ENCODE peak calls at places on chromosome 11, in five cellular contexts. W, D, K, G and L are unnamed samples.

GRCh38 chr11:35629914-35630313 is 11.7 kb downstream of the FJX1 start:
- DNase-seq in W (no peak), D (peak), K (no peak), G (no peak), L (no peak)

GRCh38 chr11:72216638-72217037 is at the start of gene FOLR2:
- DNase-seq in W (no peak), D (no peak), K (no peak), G (no peak), L (no peak)

GRCh38 chr11:103624708-103625623 is 411.5 kb upstream of the DDI1 start:
- DNase-seq in W (no peak), D (peak), K (no peak), G (no peak), L (no peak)

GRCh38 chr11:95084509-95084908 is 5.1 kb upstream of the ENDOD1 start:
- DNase-seq in W (no peak), D (no peak), K (no peak), G (peak), L (no peak)

GRCh38 chr11:82792822-82793569 is 59.3 kb upstream of the FAM181B start:
- DNase-seq in W (no peak), D (no peak), K (no peak), G (no peak), L (no peak)

GRCh38 chr11:128531588-128531987 is 55.8 kb downstream of the ETS1 start:
- DNase-seq in W (no peak), D (no peak), K (no peak), G (no peak), L (no peak)

GRCh38 chr11:58006940-58007339 is 16.7 kb upstream of the OR9Q1 start:
- DNase-seq in W (no peak), D (no peak), K (no peak), G (no peak), L (no peak)

GRCh38 chr11:76568144-76568543 is 102.4 kb downstream of the LRRC32 start:
- DNase-seq in W (no peak), D (no peak), K (no peak), G (no peak), L (no peak)

GRCh38 chr11:117945047-117945820 is 16.0 kb upstream of the TMPRSS13 start:
- DNase-seq in W (no peak), D (no peak), K (no peak), G (no peak), L (no peak)

GRCh38 chr11:97794876-97795275 is 1225.9 kb upstream of the CNTN5 start:
- DNase-seq in W (no peak), D (no peak), K (no peak), G (no peak), L (no peak)

GRCh38 chr11:118911113-118911879 is 14.4 kb downstream of the BCL9L start:
- DNase-seq in W (no peak), D (no peak), K (no peak), G (no peak), L (no peak)

GRCh38 chr11:19605500-19606371 is 106.9 kb upstream of the NAV2 start:
- DNase-seq in W (no peak), D (peak), K (no peak), G (no peak), L (no peak)

GRCh38 chr11:3855808-3856491 is 486 bp downstream of the STIM1 start:
- DNase-seq in W (no peak), D (no peak), K (peak), G (no peak), L (peak)

GRCh38 chr11:128585498-128586238 is 1.7 kb downstream of the ETS1 start:
- DNase-seq in W (no peak), D (no peak), K (no peak), G (no peak), L (no peak)

GRCh38 chr11:33828604-33829429 is 54.5 kb upstream of the FBXO3 start:
- DNase-seq in W (no peak), D (no peak), K (no peak), G (no peak), L (no peak)

GRCh38 chr11:96194571-96194970 is 148.4 kb downstream of the MAML2 start:
- DNase-seq in W (no peak), D (no peak), K (no peak), G (no peak), L (no peak)

GRCh38 chr11:2508793-2509192 is 64.0 kb downstream of the KCNQ1 start:
- DNase-seq in W (no peak), D (no peak), K (no peak), G (no peak), L (no peak)

GRCh38 chr11:93606721-93607120 is 54.8 kb upstream of the CEP295 start:
- DNase-seq in W (no peak), D (no peak), K (no peak), G (no peak), L (no peak)

GRCh38 chr11:47532597-47533213 is 20.2 kb downstream of the CELF1 start:
- DNase-seq in W (no peak), D (no peak), K (no peak), G (no peak), L (no peak)

GRCh38 chr11:88363004-88363403 is 25.5 kb upstream of the CTSC start:
- DNase-seq in W (no peak), D (no peak), K (no peak), G (no peak), L (no peak)

GRCh38 chr11:31825453-31826391 is 14.6 kb upstream of the PAX6 start:
- DNase-seq in W (no peak), D (no peak), K (no peak), G (no peak), L (no peak)

GRCh38 chr11:62536301-62536957 is 10.2 kb downstream of the AHNAK start:
- DNase-seq in W (no peak), D (no peak), K (no peak), G (no peak), L (no peak)

GRCh38 chr11:93513763-93514162 is 29.4 kb downstream of the SMCO4 start:
- DNase-seq in W (no peak), D (no peak), K (no peak), G (no peak), L (no peak)

GRCh38 chr11:70859180-70859579 is 393.2 kb downstream of the SHANK2 start:
- DNase-seq in W (no peak), D (no peak), K (no peak), G (no peak), L (no peak)

GRCh38 chr11:66561178-66561974 is 7.0 kb downstream of the CTSF start:
- DNase-seq in W (no peak), D (no peak), K (no peak), G (no peak), L (no peak)

GRCh38 chr11:121514998-121515671 is 62.4 kb upstream of the SORL1-AS1 start:
- DNase-seq in W (no peak), D (no peak), K (no peak), G (no peak), L (no peak)

GRCh38 chr11:96228472-96228871 is 114.5 kb downstream of the MAML2 start:
- DNase-seq in W (no peak), D (peak), K (no peak), G (no peak), L (no peak)